ENCODE peak calls at places on chromosomes 13 and 19, in seven cellular contexts. One of them, this sample, is unnamed. For H3K4me1, the result is how much of the 10 kb centered on the place peaks cover.

GRCh38 chr13:98706446-98707110 is 45.9 kb downstream of the SLC15A1 start:
- DNase-seq in left lung: no peak
- DNase-seq in uterus: no peak
- DNase-seq in tibial artery: no peak
- DNase-seq in CD8-positive, alpha-beta memory T cell: no peak
- DNase-seq in hepatocyte: peak
- DNase-seq in neural progenitor cell: no peak
- DNase-seq in this sample: no peak

GRCh38 chr19:7618771-7619510 is 10.4 kb downstream of the XAB2 start:
- DNase-seq in left lung: peak
- DNase-seq in uterus: no peak
- DNase-seq in neural progenitor cell: no peak
- DNase-seq in hepatocyte: no peak
- DNase-seq in CD8-positive, alpha-beta memory T cell: no peak
- DNase-seq in tibial artery: no peak
- DNase-seq in this sample: no peak

GRCh38 chr13:109745702-109746101 is 40.7 kb downstream of the IRS2 start:
- DNase-seq in neural progenitor cell: no peak
- DNase-seq in tibial artery: no peak
- DNase-seq in hepatocyte: no peak
- DNase-seq in left lung: no peak
- DNase-seq in uterus: no peak
- DNase-seq in CD8-positive, alpha-beta memory T cell: no peak
- DNase-seq in this sample: no peak

GRCh38 chr13:26029581-26030136 is 22.2 kb downstream of the SHISA2 start:
- DNase-seq in left lung: no peak
- DNase-seq in CD8-positive, alpha-beta memory T cell: no peak
- DNase-seq in tibial artery: no peak
- DNase-seq in hepatocyte: no peak
- DNase-seq in uterus: no peak
- DNase-seq in neural progenitor cell: no peak
- DNase-seq in this sample: no peak

GRCh38 chr13:114099191-114099590 is 33.2 kb downstream of the RASA3 start:
- DNase-seq in hepatocyte: peak
- DNase-seq in CD8-positive, alpha-beta memory T cell: no peak
- DNase-seq in tibial artery: peak
- DNase-seq in left lung: peak
- DNase-seq in uterus: peak
- DNase-seq in neural progenitor cell: peak
- DNase-seq in this sample: peak

GRCh38 chr13:89857502-89857901 is 1490.0 kb upstream of the MIR17HG start:
- DNase-seq in uterus: no peak
- DNase-seq in left lung: no peak
- DNase-seq in tibial artery: no peak
- DNase-seq in neural progenitor cell: no peak
- DNase-seq in hepatocyte: no peak
- DNase-seq in CD8-positive, alpha-beta memory T cell: no peak
- DNase-seq in this sample: no peak

GRCh38 chr19:10183926-10184325 is 10.8 kb downstream of the DNMT1 start:
- DNase-seq in hepatocyte: no peak
- DNase-seq in uterus: no peak
- DNase-seq in tibial artery: no peak
- DNase-seq in CD8-positive, alpha-beta memory T cell: no peak
- DNase-seq in neural progenitor cell: no peak
- DNase-seq in left lung: no peak
- DNase-seq in this sample: no peak

GRCh38 chr19:53900191-53900860 is 8.8 kb upstream of the CACNG7 start:
- DNase-seq in CD8-positive, alpha-beta memory T cell: no peak
- DNase-seq in left lung: no peak
- DNase-seq in neural progenitor cell: no peak
- DNase-seq in hepatocyte: peak
- DNase-seq in tibial artery: no peak
- DNase-seq in uterus: no peak
- DNase-seq in this sample: no peak

GRCh38 chr19:41409288-41409687 is 11.7 kb downstream of the BCKDHA start:
- DNase-seq in tibial artery: no peak
- DNase-seq in uterus: no peak
- DNase-seq in CD8-positive, alpha-beta memory T cell: no peak
- DNase-seq in neural progenitor cell: no peak
- DNase-seq in left lung: peak
- DNase-seq in hepatocyte: peak
- DNase-seq in this sample: peak

GRCh38 chr19:21260164-21260847 is 68.9 kb downstream of the ZNF708 start:
- DNase-seq in hepatocyte: no peak
- DNase-seq in left lung: no peak
- DNase-seq in CD8-positive, alpha-beta memory T cell: no peak
- DNase-seq in uterus: no peak
- DNase-seq in neural progenitor cell: no peak
- DNase-seq in tibial artery: no peak
- DNase-seq in this sample: no peak

GRCh38 chr19:29098863-29099481 is 114.0 kb downstream of the UQCRFS1 start:
- DNase-seq in tibial artery: peak
- DNase-seq in CD8-positive, alpha-beta memory T cell: no peak
- DNase-seq in neural progenitor cell: no peak
- DNase-seq in hepatocyte: peak
- DNase-seq in uterus: peak
- DNase-seq in left lung: peak
- DNase-seq in this sample: peak

GRCh38 chr13:99311137-99311536 is 3.9 kb upstream of the GPR183 start:
- DNase-seq in hepatocyte: no peak
- DNase-seq in CD8-positive, alpha-beta memory T cell: no peak
- DNase-seq in neural progenitor cell: no peak
- DNase-seq in uterus: no peak
- DNase-seq in left lung: no peak
- DNase-seq in tibial artery: no peak
- DNase-seq in this sample: no peak

GRCh38 chr13:80100636-80101035 is 240.3 kb downstream of the SPRY2 start:
- DNase-seq in neural progenitor cell: no peak
- DNase-seq in CD8-positive, alpha-beta memory T cell: no peak
- DNase-seq in hepatocyte: no peak
- DNase-seq in uterus: no peak
- DNase-seq in left lung: no peak
- DNase-seq in tibial artery: no peak
- DNase-seq in this sample: no peak

GRCh38 chr19:47231215-47232054 is 436 bp upstream of the BBC3 start:
- DNase-seq in uterus: peak
- DNase-seq in tibial artery: peak
- DNase-seq in neural progenitor cell: peak
- DNase-seq in CD8-positive, alpha-beta memory T cell: peak
- DNase-seq in left lung: peak
- DNase-seq in hepatocyte: peak
- DNase-seq in this sample: peak

GRCh38 chr19:40592170-40592569 is 9.0 kb upstream of the LTBP4 start:
- DNase-seq in left lung: no peak
- DNase-seq in neural progenitor cell: peak
- DNase-seq in tibial artery: no peak
- DNase-seq in CD8-positive, alpha-beta memory T cell: no peak
- DNase-seq in uterus: no peak
- DNase-seq in hepatocyte: no peak
- DNase-seq in this sample: no peak

GRCh38 chr13:94366677-94367076 is 112.8 kb downstream of the DCT start:
- DNase-seq in CD8-positive, alpha-beta memory T cell: no peak
- DNase-seq in neural progenitor cell: no peak
- DNase-seq in tibial artery: no peak
- DNase-seq in left lung: no peak
- DNase-seq in uterus: no peak
- DNase-seq in hepatocyte: no peak
- DNase-seq in this sample: no peak
- H3K4me1 ChIP-seq in CD8-positive, alpha-beta memory T cell: under half
- H3K4me1 ChIP-seq in neural progenitor cell: under half
- H3K4me1 ChIP-seq in tibial artery: under half
- H3K4me1 ChIP-seq in left lung: under half
- H3K4me1 ChIP-seq in uterus: under half
- H3K4me1 ChIP-seq in hepatocyte: under half
- H3K4me1 ChIP-seq in this sample: under half

DNA sequence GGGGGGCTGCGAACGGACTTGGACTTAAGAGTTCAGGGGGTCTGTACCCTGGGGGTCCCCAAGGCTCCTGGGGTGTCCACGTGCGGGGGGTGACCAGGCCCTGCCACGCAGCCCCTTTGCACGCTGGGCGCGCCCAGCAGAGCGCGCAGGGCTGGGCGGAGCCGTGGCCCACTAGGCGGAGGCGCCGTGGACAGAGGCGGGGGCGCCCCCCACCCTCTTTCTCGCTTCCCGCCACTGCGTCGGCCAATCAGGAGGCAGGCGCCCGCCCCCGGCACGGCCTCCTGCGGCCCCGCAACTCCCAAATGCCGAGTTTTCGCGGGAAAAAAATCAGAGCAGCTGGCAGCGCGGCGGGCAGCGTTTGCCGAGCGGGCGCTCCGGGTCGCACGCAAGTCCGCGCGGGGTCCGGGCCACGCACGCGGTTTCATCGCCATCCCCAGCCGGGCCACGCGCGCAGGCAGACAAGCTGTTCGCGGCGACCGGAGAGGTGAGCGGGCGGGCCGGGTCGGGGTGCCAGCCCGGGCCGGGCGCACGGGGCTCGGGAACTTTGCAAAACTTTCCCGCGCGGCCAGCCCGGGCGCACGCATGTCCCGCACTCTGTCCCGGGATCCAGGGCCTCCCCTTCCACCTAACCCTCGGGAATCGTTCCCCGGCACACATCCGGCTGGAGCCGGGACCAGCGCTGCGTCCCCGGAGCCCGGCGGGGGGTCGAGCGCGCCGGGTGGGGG is at the start of gene UHRF1:
- DNase-seq in neural progenitor cell: peak
- DNase-seq in uterus: no peak
- DNase-seq in tibial artery: no peak
- DNase-seq in hepatocyte: peak
- DNase-seq in left lung: peak
- DNase-seq in CD8-positive, alpha-beta memory T cell: no peak
- DNase-seq in this sample: no peak
- H3K4me1 ChIP-seq in neural progenitor cell: under half
- H3K4me1 ChIP-seq in uterus: under half
- H3K4me1 ChIP-seq in tibial artery: under half
- H3K4me1 ChIP-seq in hepatocyte: under half
- H3K4me1 ChIP-seq in left lung: under half
- H3K4me1 ChIP-seq in CD8-positive, alpha-beta memory T cell: half or more
- H3K4me1 ChIP-seq in this sample: under half

GRCh38 chr19:13086341-13086740 is 16.3 kb downstream of the LYL1 start:
- DNase-seq in hepatocyte: no peak
- DNase-seq in uterus: no peak
- DNase-seq in CD8-positive, alpha-beta memory T cell: no peak
- DNase-seq in neural progenitor cell: no peak
- DNase-seq in left lung: no peak
- DNase-seq in tibial artery: no peak
- DNase-seq in this sample: no peak

GRCh38 chr19:13089857-13090507 is 12.7 kb downstream of the LYL1 start:
- DNase-seq in hepatocyte: no peak
- DNase-seq in left lung: no peak
- DNase-seq in neural progenitor cell: no peak
- DNase-seq in tibial artery: no peak
- DNase-seq in CD8-positive, alpha-beta memory T cell: no peak
- DNase-seq in uterus: no peak
- DNase-seq in this sample: no peak

GRCh38 chr19:13087295-13087694 is 15.4 kb downstream of the LYL1 start:
- DNase-seq in tibial artery: no peak
- DNase-seq in hepatocyte: no peak
- DNase-seq in uterus: no peak
- DNase-seq in CD8-positive, alpha-beta memory T cell: no peak
- DNase-seq in left lung: no peak
- DNase-seq in neural progenitor cell: no peak
- DNase-seq in this sample: no peak

GRCh38 chr19:13089139-13089856 is 13.4 kb downstream of the LYL1 start:
- DNase-seq in hepatocyte: no peak
- DNase-seq in tibial artery: no peak
- DNase-seq in neural progenitor cell: peak
- DNase-seq in uterus: no peak
- DNase-seq in left lung: no peak
- DNase-seq in CD8-positive, alpha-beta memory T cell: no peak
- DNase-seq in this sample: no peak

GRCh38 chr19:13087795-13088537 is 14.7 kb downstream of the LYL1 start:
- DNase-seq in neural progenitor cell: no peak
- DNase-seq in CD8-positive, alpha-beta memory T cell: no peak
- DNase-seq in left lung: no peak
- DNase-seq in uterus: no peak
- DNase-seq in hepatocyte: no peak
- DNase-seq in tibial artery: no peak
- DNase-seq in this sample: no peak
- H3K4me1 ChIP-seq in neural progenitor cell: under half
- H3K4me1 ChIP-seq in CD8-positive, alpha-beta memory T cell: under half
- H3K4me1 ChIP-seq in left lung: under half
- H3K4me1 ChIP-seq in uterus: under half
- H3K4me1 ChIP-seq in hepatocyte: under half
- H3K4me1 ChIP-seq in tibial artery: half or more
- H3K4me1 ChIP-seq in this sample: half or more

GRCh38 chr19:13100031-13100588 is 2.5 kb downstream of the LYL1 start:
- DNase-seq in tibial artery: no peak
- DNase-seq in uterus: no peak
- DNase-seq in neural progenitor cell: no peak
- DNase-seq in hepatocyte: no peak
- DNase-seq in CD8-positive, alpha-beta memory T cell: peak
- DNase-seq in left lung: no peak
- DNase-seq in this sample: no peak

GRCh38 chr19:13097331-13098258 is 5.1 kb downstream of the LYL1 start:
- DNase-seq in neural progenitor cell: peak
- DNase-seq in CD8-positive, alpha-beta memory T cell: no peak
- DNase-seq in uterus: peak
- DNase-seq in left lung: no peak
- DNase-seq in hepatocyte: no peak
- DNase-seq in tibial artery: peak
- DNase-seq in this sample: no peak

GRCh38 chr19:13098291-13099072 is 4.2 kb downstream of the LYL1 start:
- DNase-seq in left lung: no peak
- DNase-seq in neural progenitor cell: peak
- DNase-seq in uterus: peak
- DNase-seq in hepatocyte: no peak
- DNase-seq in tibial artery: no peak
- DNase-seq in CD8-positive, alpha-beta memory T cell: no peak
- DNase-seq in this sample: no peak

GRCh38 chr19:13100871-13101589 is 1.6 kb downstream of the LYL1 start:
- DNase-seq in tibial artery: no peak
- DNase-seq in uterus: no peak
- DNase-seq in hepatocyte: no peak
- DNase-seq in CD8-positive, alpha-beta memory T cell: no peak
- DNase-seq in neural progenitor cell: no peak
- DNase-seq in left lung: no peak
- DNase-seq in this sample: no peak

DNA sequence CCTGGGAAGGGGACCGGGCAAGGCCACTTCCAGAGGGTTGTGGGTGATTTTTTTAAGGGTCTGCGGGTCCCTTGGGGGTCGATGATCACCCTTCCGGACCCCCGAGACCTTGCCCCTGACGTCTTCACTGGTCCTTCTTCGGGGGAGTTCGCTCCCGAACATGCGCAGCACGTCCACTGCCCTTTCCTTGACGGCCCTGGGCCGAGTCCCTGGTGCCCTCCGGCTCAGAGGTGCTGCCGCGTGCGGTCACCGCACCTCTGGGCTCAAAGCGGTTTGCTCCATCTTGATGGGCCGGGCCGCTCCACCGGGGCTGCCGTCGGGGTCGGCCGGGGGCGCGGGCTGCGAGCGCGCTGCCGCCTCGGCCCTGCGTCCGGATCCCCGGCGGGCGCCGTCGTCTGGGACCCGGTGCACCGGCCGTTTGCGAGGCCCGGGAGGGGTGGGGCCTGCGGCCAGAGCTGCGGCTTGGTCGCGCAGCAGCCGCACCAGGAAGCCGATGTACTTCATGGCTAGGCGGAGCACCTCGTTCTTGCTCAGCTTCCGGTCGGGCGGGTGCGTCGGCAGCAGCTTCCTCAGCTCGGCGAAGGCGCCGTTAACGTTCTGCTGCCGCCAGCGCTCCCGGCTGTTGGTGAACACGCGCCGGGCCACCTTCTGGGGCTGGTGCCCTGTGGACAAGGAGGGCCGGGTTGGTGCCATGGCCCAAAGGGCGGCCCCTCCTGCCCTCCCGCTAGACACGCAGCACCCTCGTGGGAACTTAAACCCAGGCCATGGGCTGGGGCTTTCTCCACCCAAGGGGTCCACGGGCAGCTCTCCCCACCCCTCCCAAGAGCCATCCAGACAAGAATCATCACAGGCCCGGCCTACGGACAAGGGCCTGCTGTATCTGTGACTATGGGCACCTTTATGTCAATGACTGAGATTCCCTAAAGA is 3.3 kb downstream of the LYL1 start:
- DNase-seq in left lung: peak
- DNase-seq in hepatocyte: peak
- DNase-seq in CD8-positive, alpha-beta memory T cell: peak
- DNase-seq in uterus: peak
- DNase-seq in neural progenitor cell: peak
- DNase-seq in tibial artery: peak
- DNase-seq in this sample: peak
- H3K4me1 ChIP-seq in left lung: half or more
- H3K4me1 ChIP-seq in hepatocyte: under half
- H3K4me1 ChIP-seq in CD8-positive, alpha-beta memory T cell: half or more
- H3K4me1 ChIP-seq in uterus: under half
- H3K4me1 ChIP-seq in neural progenitor cell: under half
- H3K4me1 ChIP-seq in tibial artery: half or more
- H3K4me1 ChIP-seq in this sample: half or more

This sample was measured in heart right ventricle.